ENCODE peak calls at places on chromosomes 3 and 15, in ten cellular contexts. One of them, this sample, is unnamed.
A peak's percentile ranks its signal among the peaks of the same experiment; 100 is the strongest.

GRCh38 chr15:59867436-59867835 is 136.7 kb upstream of the FOXB1 start:
- DNase-seq in Calu3: no peak
- DNase-seq in mucosa of gallbladder: no peak
- DNase-seq in amniotic stem cell: no peak
- DNase-seq in activated T-helper 9 cell treated with anti-CD3 and anti-CD28 coated beads, Interleukin-2, amount 50 U/mL, for 16 hours: no peak
- DNase-seq in caudate nucleus: no peak
- DNase-seq in T-helper 17 cell: no peak
- DNase-seq in GM10248: no peak
- DNase-seq in T1000: no peak
- DNase-seq in NCI-H2081: no peak
- DNase-seq in this sample: no peak

GRCh38 chr3:87311309-87311708 is 34.9 kb upstream of the POU1F1 start:
- DNase-seq in Calu3: no peak
- DNase-seq in mucosa of gallbladder: no peak
- DNase-seq in amniotic stem cell: no peak
- DNase-seq in activated T-helper 9 cell treated with anti-CD3 and anti-CD28 coated beads, Interleukin-2, amount 50 U/mL, for 16 hours: no peak
- DNase-seq in caudate nucleus: no peak
- DNase-seq in T-helper 17 cell: no peak
- DNase-seq in GM10248: no peak
- DNase-seq in T1000: no peak
- DNase-seq in NCI-H2081: no peak
- DNase-seq in this sample: no peak

GRCh38 chr3:170840291-170840859 is 29.6 kb downstream of the RPL22L1 start:
- DNase-seq in Calu3: no peak
- DNase-seq in mucosa of gallbladder: no peak
- DNase-seq in amniotic stem cell: no peak
- DNase-seq in activated T-helper 9 cell treated with anti-CD3 and anti-CD28 coated beads, Interleukin-2, amount 50 U/mL, for 16 hours: no peak
- DNase-seq in caudate nucleus: no peak
- DNase-seq in T-helper 17 cell: no peak
- DNase-seq in GM10248: no peak
- DNase-seq in T1000: no peak
- DNase-seq in NCI-H2081: no peak
- DNase-seq in this sample: no peak

GRCh38 chr3:127483005-127483641 is 107.4 kb downstream of the TPRA1 start:
- DNase-seq in Calu3: no peak
- DNase-seq in mucosa of gallbladder: no peak
- DNase-seq in amniotic stem cell: no peak
- DNase-seq in activated T-helper 9 cell treated with anti-CD3 and anti-CD28 coated beads, Interleukin-2, amount 50 U/mL, for 16 hours: no peak
- DNase-seq in caudate nucleus: no peak
- DNase-seq in T-helper 17 cell: no peak
- DNase-seq in GM10248: no peak
- DNase-seq in T1000: no peak
- DNase-seq in NCI-H2081: no peak
- DNase-seq in this sample: no peak

GRCh38 chr3:14836049-14836468 is 17.3 kb downstream of the FGD5 start:
- DNase-seq in Calu3: no peak
- DNase-seq in mucosa of gallbladder: peak; percentile 54
- DNase-seq in amniotic stem cell: no peak
- DNase-seq in activated T-helper 9 cell treated with anti-CD3 and anti-CD28 coated beads, Interleukin-2, amount 50 U/mL, for 16 hours: no peak
- DNase-seq in caudate nucleus: no peak
- DNase-seq in T-helper 17 cell: no peak
- DNase-seq in GM10248: no peak
- DNase-seq in T1000: no peak
- DNase-seq in NCI-H2081: no peak
- DNase-seq in this sample: no peak

GRCh38 chr3:4722103-4722502 is 229.0 kb downstream of the ITPR1 start:
- DNase-seq in Calu3: peak; percentile 53
- DNase-seq in mucosa of gallbladder: peak; percentile 49
- DNase-seq in amniotic stem cell: no peak
- DNase-seq in activated T-helper 9 cell treated with anti-CD3 and anti-CD28 coated beads, Interleukin-2, amount 50 U/mL, for 16 hours: no peak
- DNase-seq in caudate nucleus: peak; percentile 30
- DNase-seq in T-helper 17 cell: no peak
- DNase-seq in GM10248: peak; percentile 61
- DNase-seq in T1000: no peak
- DNase-seq in NCI-H2081: no peak
- DNase-seq in this sample: peak; percentile 18

GRCh38 chr3:101878589-101878988 is 29.3 kb downstream of the NFKBIZ start:
- DNase-seq in Calu3: no peak
- DNase-seq in mucosa of gallbladder: no peak
- DNase-seq in amniotic stem cell: no peak
- DNase-seq in activated T-helper 9 cell treated with anti-CD3 and anti-CD28 coated beads, Interleukin-2, amount 50 U/mL, for 16 hours: no peak
- DNase-seq in caudate nucleus: no peak
- DNase-seq in T-helper 17 cell: no peak
- DNase-seq in GM10248: no peak
- DNase-seq in T1000: no peak
- DNase-seq in NCI-H2081: no peak
- DNase-seq in this sample: no peak

GRCh38 chr3:145843561-145843960 is 317.4 kb downstream of the PLOD2 start:
- DNase-seq in Calu3: no peak
- DNase-seq in mucosa of gallbladder: no peak
- DNase-seq in amniotic stem cell: no peak
- DNase-seq in activated T-helper 9 cell treated with anti-CD3 and anti-CD28 coated beads, Interleukin-2, amount 50 U/mL, for 16 hours: no peak
- DNase-seq in caudate nucleus: no peak
- DNase-seq in T-helper 17 cell: no peak
- DNase-seq in GM10248: no peak
- DNase-seq in T1000: no peak
- DNase-seq in NCI-H2081: no peak
- DNase-seq in this sample: no peak

GRCh38 chr3:98243843-98244242 is 20.2 kb upstream of the OR5H6 start:
- DNase-seq in Calu3: no peak
- DNase-seq in mucosa of gallbladder: no peak
- DNase-seq in amniotic stem cell: no peak
- DNase-seq in activated T-helper 9 cell treated with anti-CD3 and anti-CD28 coated beads, Interleukin-2, amount 50 U/mL, for 16 hours: no peak
- DNase-seq in caudate nucleus: no peak
- DNase-seq in T-helper 17 cell: no peak
- DNase-seq in GM10248: no peak
- DNase-seq in T1000: no peak
- DNase-seq in NCI-H2081: no peak
- DNase-seq in this sample: no peak

GRCh38 chr3:88031543-88032148 is 27.2 kb downstream of the CGGBP1 start:
- DNase-seq in Calu3: no peak
- DNase-seq in mucosa of gallbladder: no peak
- DNase-seq in amniotic stem cell: no peak
- DNase-seq in activated T-helper 9 cell treated with anti-CD3 and anti-CD28 coated beads, Interleukin-2, amount 50 U/mL, for 16 hours: no peak
- DNase-seq in caudate nucleus: no peak
- DNase-seq in T-helper 17 cell: no peak
- DNase-seq in GM10248: peak; percentile 31
- DNase-seq in T1000: no peak
- DNase-seq in NCI-H2081: no peak
- DNase-seq in this sample: peak; percentile 12

This sample was measured in GM06990.